ENCODE peak calls at places on chromosome 2, in seven cellular contexts. V is transverse colon, P is SK-N-SH, G is lower lobe of right lung, W is brain microvascular endothelial cell, U is IMR-90, E is neural progenitor cell. O is an unnamed sample.

GRCh38 chr2:71844967-71845366 is 302.7 kb downstream of the CYP26B1 start:
- DNase-seq in W (no peak), U (no peak), G (no peak), V (no peak), P (no peak), E (no peak), O (no peak)

GRCh38 chr2:188577231-188577630 is 285.6 kb downstream of the GULP1 start:
- DNase-seq in P (no peak), W (no peak), G (no peak), V (no peak), U (no peak), E (no peak), O (no peak)

GRCh38 chr2:236631361-236632291 is 62.0 kb downstream of the ACKR3 start:
- DNase-seq in E (no peak), P (peak), G (no peak), U (no peak), W (no peak), V (no peak), O (peak)

GRCh38 chr2:143839456-143839855 is 680.5 kb downstream of the ZEB2 start:
- DNase-seq in E (no peak), P (no peak), V (no peak), W (no peak), G (no peak), U (no peak), O (no peak)

GRCh38 chr2:8677646-8678592 is 3.9 kb upstream of the ID2 start:
- DNase-seq in U (peak), G (peak), E (peak), W (peak), V (peak), P (peak), O (peak)

GRCh38 chr2:149645391-149645790 is 57.8 kb upstream of the MMADHC start:
- DNase-seq in E (no peak), U (peak), P (no peak), V (no peak), W (peak), G (no peak), O (no peak)

GRCh38 chr2:100262555-100263320 is 59.6 kb downstream of the LONRF2 start:
- DNase-seq in G (peak), P (peak), W (peak), V (peak), E (peak), U (peak), O (peak)

GRCh38 chr2:189287982-189288494 is 108.5 kb upstream of the COL5A2 start:
- DNase-seq in U (peak), G (no peak), E (peak), V (no peak), P (peak), W (peak), O (no peak)

GRCh38 chr2:239577306-239577705 is 176.5 kb upstream of the HDAC4 start:
- DNase-seq in E (no peak), G (peak), P (no peak), U (no peak), V (no peak), W (no peak), O (peak)

GRCh38 chr2:71798266-71799012 is 345.1 kb downstream of the DYSF start:
- DNase-seq in G (no peak), V (peak), P (peak), E (peak), W (peak), U (peak), O (no peak)

GRCh38 chr2:108396845-108397244 is 19.1 kb downstream of the SULT1C4 start:
- DNase-seq in P (no peak), U (peak), V (no peak), W (peak), E (peak), G (no peak), O (no peak)

GRCh38 chr2:28164280-28164801 is 228.3 kb upstream of the FOSL2 start:
- DNase-seq in P (peak), W (no peak), U (peak), V (no peak), E (no peak), G (no peak), O (no peak)

GRCh38 chr2:202035089-202035940 is 1.7 kb downstream of the FZD7 start:
- DNase-seq in V (peak), U (peak), E (peak), W (peak), G (peak), P (no peak), O (peak)

GRCh38 chr2:207189040-207189439 is 23.3 kb upstream of the KLF7 start:
- DNase-seq in P (no peak), G (no peak), W (no peak), V (no peak), U (no peak), E (no peak), O (no peak)

GRCh38 chr2:124027182-124027581 is 2.1 kb downstream of the CNTNAP5 start:
- DNase-seq in P (peak), U (peak), V (no peak), E (peak), W (peak), G (no peak), O (no peak)

GRCh38 chr2:174716785-174717184 is 47.5 kb downstream of the CHRNA1 start:
- DNase-seq in V (no peak), U (no peak), P (no peak), W (no peak), E (no peak), G (no peak), O (no peak)

GRCh38 chr2:144162652-144163051 is 357.3 kb downstream of the ZEB2 start:
- DNase-seq in U (no peak), E (peak), P (no peak), W (no peak), V (peak), G (no peak), O (no peak)

GRCh38 chr2:128622371-128622770 is 303.7 kb upstream of the HS6ST1 start:
- DNase-seq in G (peak), U (no peak), V (peak), P (no peak), W (no peak), E (no peak), O (peak)

GRCh38 chr2:50863218-50863617 is 168.7 kb downstream of the NRXN1 start:
- DNase-seq in P (no peak), W (no peak), V (no peak), U (no peak), G (no peak), E (no peak), O (no peak)

GRCh38 chr2:241859436-241860183 is 916 bp upstream of the PDCD1 start:
- DNase-seq in V (peak), U (peak), G (peak), E (no peak), P (peak), W (no peak), O (peak)

GRCh38 chr2:239826786-239827510 is 198.2 kb downstream of the NDUFA10 start:
- DNase-seq in U (no peak), P (peak), W (no peak), E (no peak), V (no peak), G (no peak), O (peak)

GRCh38 chr2:55120634-55121359 is 70.5 kb upstream of the RTN4 start:
- DNase-seq in W (peak), P (no peak), V (peak), E (peak), U (peak), G (no peak), O (peak)

GRCh38 chr2:135948642-135949355 is 36.6 kb downstream of the DARS1 start:
- DNase-seq in G (no peak), P (no peak), U (peak), E (no peak), V (no peak), W (peak), O (no peak)

GRCh38 chr2:234788841-234789240 is 163.0 kb upstream of the SH3BP4 start:
- DNase-seq in P (peak), U (no peak), G (no peak), V (no peak), E (no peak), W (no peak), O (no peak)

GRCh38 chr2:54565551-54565950 is 109.4 kb downstream of the SPTBN1 start:
- DNase-seq in U (no peak), G (no peak), P (no peak), V (no peak), W (no peak), E (no peak), O (no peak)

GRCh38 chr2:27871805-27872204 is 18.4 kb downstream of the RBKS start:
- DNase-seq in E (peak), W (no peak), U (no peak), P (no peak), V (no peak), G (no peak), O (no peak)

GRCh38 chr2:120736202-120736954 is 710 bp downstream of the GLI2 start:
- DNase-seq in P (peak), U (no peak), W (no peak), V (no peak), E (peak), G (no peak), O (no peak)

GRCh38 chr2:5921081-5921642 is 229.0 kb downstream of the SOX11 start:
- DNase-seq in P (peak), V (no peak), W (no peak), E (no peak), U (no peak), G (no peak), O (no peak)

GRCh38 chr2:205376071-205376470 is 306.2 kb upstream of the NRP2 start:
- DNase-seq in G (no peak), P (peak), W (no peak), V (no peak), U (no peak), E (no peak), O (no peak)

GRCh38 chr2:128376241-128377041 is 57.8 kb upstream of the HS6ST1 start:
- DNase-seq in V (no peak), P (no peak), U (no peak), E (no peak), G (peak), W (no peak), O (peak)

GRCh38 chr2:165018207-165018606 is 62.9 kb upstream of the SLC38A11 start:
- DNase-seq in W (no peak), E (peak), U (peak), G (no peak), P (peak), V (no peak), O (no peak)

GRCh38 chr2:207385903-207386302 is 143.9 kb upstream of the CREB1 start:
- DNase-seq in P (no peak), U (peak), G (no peak), V (no peak), E (no peak), W (peak), O (no peak)

GRCh38 chr2:175167792-175168563 is at the start of gene ATF2:
- DNase-seq in V (peak), G (peak), E (peak), W (peak), P (peak), U (peak), O (peak)

GRCh38 chr2:95297088-95297487 is at the start of gene KCNIP3:
- DNase-seq in P (peak), W (no peak), V (peak), G (no peak), E (peak), U (no peak), O (no peak)

GRCh38 chr2:96185516-96185915 is 23.1 kb downstream of the STARD7 start:
- DNase-seq in E (no peak), G (no peak), V (no peak), W (no peak), P (no peak), U (no peak), O (no peak)

GRCh38 chr2:124325667-124326425 is 300.8 kb downstream of the CNTNAP5 start:
- DNase-seq in E (no peak), U (no peak), V (no peak), P (peak), G (no peak), W (no peak), O (no peak)

GRCh38 chr2:8303322-8303832 is 378.5 kb upstream of the ID2 start:
- DNase-seq in U (no peak), W (no peak), G (peak), E (no peak), V (peak), P (no peak), O (peak)

GRCh38 chr2:6960659-6961058 is 43.4 kb downstream of the RNF144A start:
- DNase-seq in U (peak), G (no peak), V (no peak), E (no peak), W (no peak), P (no peak), O (no peak)

GRCh38 chr2:6957031-6957714 is 40.0 kb downstream of the RNF144A start:
- DNase-seq in W (no peak), U (no peak), V (no peak), G (no peak), E (no peak), P (no peak), O (no peak)

GRCh38 chr2:6958616-6959235 is 41.5 kb downstream of the RNF144A start:
- DNase-seq in P (no peak), E (no peak), W (no peak), V (no peak), U (no peak), G (no peak), O (no peak)

GRCh38 chr2:6957910-6958615 is 40.9 kb downstream of the RNF144A start:
- DNase-seq in E (no peak), U (no peak), W (no peak), G (no peak), V (no peak), P (no peak), O (no peak)

GRCh38 chr2:6959751-6960150 is 42.5 kb downstream of the RNF144A start:
- DNase-seq in P (no peak), V (no peak), G (no peak), E (no peak), W (no peak), U (no peak), O (no peak)
- H3K27ac ChIP-seq in P (no peak), V (no peak), G (no peak), E (no peak), W (no peak), U (no peak), O (no peak)

GRCh38 chr2:16615687-16616615 is 49.7 kb downstream of the CYRIA start:
- DNase-seq in U (no peak), W (no peak), V (no peak), G (no peak), E (no peak), P (no peak), O (no peak)
- TF ChIP-seq CTCF in U (no peak), W (peak), V (no peak), G (no peak), E (peak), P (no peak), O (no peak)

DNA sequence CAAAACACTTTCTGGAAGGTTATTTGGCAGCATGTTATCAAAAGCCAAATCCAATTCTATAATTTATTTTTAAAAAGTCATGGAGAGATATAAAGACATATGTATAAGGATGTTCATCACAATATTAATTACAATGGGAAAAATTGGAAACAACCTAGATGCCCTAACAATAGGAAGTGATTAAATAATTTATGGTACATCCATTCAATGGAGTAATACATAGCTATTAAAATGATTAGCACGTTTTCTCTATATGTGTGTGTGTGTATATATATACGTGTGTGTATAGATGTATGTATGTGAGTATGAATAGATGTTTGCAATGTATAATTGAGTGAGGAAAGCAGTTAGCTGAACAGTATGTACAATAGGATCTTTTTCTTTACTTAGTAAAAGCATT is 9.9 kb downstream of the SAG start:
- DNase-seq in G (no peak), U (no peak), W (no peak), E (no peak), P (no peak), V (no peak), O (no peak)
- H3K4me3 ChIP-seq in G (no peak), U (no peak), W (no peak), E (no peak), P (no peak), V (no peak), O (no peak)

DNA sequence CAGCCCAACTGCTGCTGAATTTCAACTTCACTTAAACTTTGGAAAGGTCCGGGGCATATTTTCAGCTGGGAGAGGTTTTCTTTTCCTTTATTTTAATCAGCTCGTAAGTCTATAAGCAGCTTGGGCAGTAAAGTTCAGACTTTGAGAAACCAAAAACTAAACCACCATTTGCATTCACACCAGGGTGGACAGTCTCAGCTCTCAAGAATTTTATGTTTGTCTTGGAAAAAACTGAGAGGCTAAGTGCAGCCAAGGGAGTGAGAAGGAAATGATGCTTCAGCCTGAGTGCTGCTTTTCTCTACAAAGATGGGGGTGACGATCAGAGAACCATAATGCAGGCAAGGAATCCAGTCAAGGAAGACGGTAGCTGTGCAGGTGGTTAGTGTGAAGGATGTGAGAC is 30.2 kb downstream of the MCFD2 start:
- DNase-seq in G (no peak), E (no peak), V (no peak), W (no peak), U (peak), P (no peak), O (no peak)
- H3K27ac ChIP-seq in G (no peak), E (no peak), V (no peak), W (peak), U (peak), P (peak), O (no peak)

GRCh38 chr2:233325814-233326213 is 18.2 kb downstream of the SAG start:
- DNase-seq in E (no peak), P (no peak), G (no peak), W (no peak), V (no peak), U (no peak), O (no peak)

GRCh38 chr2:233319256-233319655 is 11.6 kb downstream of the SAG start:
- DNase-seq in W (no peak), V (no peak), G (no peak), U (no peak), P (no peak), E (no peak), O (no peak)

GRCh38 chr2:233320470-233320869 is 12.9 kb downstream of the SAG start:
- DNase-seq in V (no peak), G (no peak), U (no peak), E (no peak), P (no peak), W (no peak), O (no peak)

GRCh38 chr2:233326500-233326899 is 18.9 kb downstream of the SAG start:
- DNase-seq in W (no peak), E (no peak), G (no peak), V (no peak), U (no peak), P (no peak), O (no peak)

GRCh38 chr2:233323851-233324250 is 16.2 kb downstream of the SAG start:
- DNase-seq in V (no peak), E (no peak), G (no peak), W (no peak), P (no peak), U (no peak), O (no peak)
- TF ChIP-seq CTCF in V (no peak), E (no peak), G (no peak), W (no peak), P (no peak), U (no peak), O (no peak)

DNA sequence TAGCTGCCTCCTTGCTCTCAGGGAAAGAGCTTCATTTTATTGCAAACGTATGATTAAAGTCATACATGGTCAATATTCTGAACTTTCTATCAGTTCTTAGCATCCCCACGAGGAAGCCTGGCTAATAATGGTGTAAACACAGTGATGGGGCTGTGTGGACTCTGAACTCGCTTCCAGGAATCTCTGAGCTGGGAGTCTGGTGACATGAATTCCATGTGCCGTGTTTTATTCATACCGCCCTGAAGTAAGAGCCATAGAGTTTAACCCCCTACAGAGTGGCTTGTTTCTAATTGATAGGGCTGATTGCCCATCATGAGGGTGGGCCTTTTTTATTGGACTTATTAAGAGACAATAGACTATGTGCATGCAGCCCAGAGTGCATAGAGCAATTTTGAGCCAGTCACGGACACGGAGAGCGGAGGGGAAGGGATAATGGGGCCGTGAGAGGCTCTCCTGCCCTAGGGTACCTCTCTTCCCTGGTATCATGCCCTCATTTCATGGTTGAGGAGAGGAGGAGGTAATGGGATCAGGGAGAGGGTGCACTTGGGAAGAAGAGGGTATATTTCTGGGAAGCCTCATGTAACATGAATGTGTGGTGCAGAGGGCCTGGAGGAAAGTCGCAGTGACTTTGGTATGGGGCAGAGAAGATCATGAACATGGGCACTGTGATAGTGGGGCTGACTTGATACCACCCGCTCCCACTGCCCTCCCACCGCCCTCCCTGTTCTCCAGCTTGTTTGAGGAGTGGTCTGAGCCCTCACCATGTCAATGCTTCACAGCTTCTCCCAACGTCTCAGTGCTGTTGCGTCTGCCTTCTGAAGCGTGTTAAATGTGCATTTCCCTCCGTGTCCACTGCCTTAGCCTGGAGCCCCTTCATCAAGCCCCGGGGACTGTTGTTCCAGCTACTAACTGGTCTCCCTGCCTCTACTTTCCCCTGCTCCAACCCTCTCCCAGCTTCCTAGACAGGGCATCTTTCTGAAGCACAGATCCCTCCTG is 73.2 kb downstream of the IL1R2 start:
- DNase-seq in W (peak), P (peak), V (no peak), U (peak), G (no peak), E (no peak), O (no peak)
- H3K4me3 ChIP-seq in W (peak), P (peak), V (no peak), U (peak), G (no peak), E (no peak), O (no peak)

GRCh38 chr2:191302459-191303155 is 57.4 kb downstream of the MYO1B start:
- DNase-seq in U (peak), E (peak), G (no peak), V (no peak), W (peak), P (peak), O (no peak)
- H3K27ac ChIP-seq in U (peak), E (no peak), G (peak), V (no peak), W (no peak), P (no peak), O (no peak)

GRCh38 chr2:151827564-151828142 is 568 bp downstream of the ARL5A start:
- DNase-seq in U (peak), G (no peak), W (peak), V (peak), E (peak), P (peak), O (no peak)

GRCh38 chr2:151830966-151831365 is 2.7 kb upstream of the ARL5A start:
- DNase-seq in G (no peak), P (no peak), V (no peak), E (no peak), U (no peak), W (no peak), O (no peak)

GRCh38 chr2:151828143-151828889 is at the start of gene ARL5A:
- DNase-seq in G (peak), W (peak), V (peak), E (peak), P (peak), U (peak), O (peak)

GRCh38 chr2:151826737-151827157 is 1.5 kb downstream of the ARL5A start:
- DNase-seq in V (no peak), U (peak), E (no peak), P (peak), G (no peak), W (no peak), O (no peak)

GRCh38 chr2:151828890-151829324 is 686 bp upstream of the ARL5A start:
- DNase-seq in G (no peak), W (no peak), V (no peak), U (no peak), P (no peak), E (no peak), O (no peak)
- TF ChIP-seq CTCF in G (no peak), W (no peak), V (no peak), U (no peak), P (no peak), E (no peak), O (no peak)

O was measured in upper lobe of right lung.